ENCODE peak calls at places on chromosomes 4 and X, in four cellular contexts. W is left lung, H is cardiac muscle cell, F is HCT116. O is an unnamed sample.

GRCh38 chrX:47129879-47130358 is 14.6 kb downstream of the NDUFB11 start:
- DNase-seq in W (no peak), H (no peak), F (no peak), O (no peak)

GRCh38 chr4:149746281-149746680 is 69.4 kb downstream of the IQCM start:
- DNase-seq in W (no peak), H (no peak), F (no peak), O (no peak)

GRCh38 chrX:154490021-154490413 is 412 bp downstream of the SLC10A3 start:
- DNase-seq in W (no peak), H (no peak), F (no peak), O (no peak)

GRCh38 chrX:149497054-149497453 is 8.1 kb downstream of the IDS start:
- DNase-seq in W (no peak), H (no peak), F (no peak), O (no peak)

GRCh38 chrX:19867411-19867732 is 20.0 kb downstream of the SH3KBP1 start:
- DNase-seq in W (no peak), H (no peak), F (no peak), O (no peak)

GRCh38 chrX:70998402-70999027 is 67.6 kb upstream of the SLC7A3 start:
- DNase-seq in W (no peak), H (peak; percentile 51), F (no peak), O (peak; percentile 25)

GRCh38 chr4:83082777-83083176 is 31.8 kb downstream of the PLAC8 start:
- DNase-seq in W (no peak), H (no peak), F (no peak), O (no peak)

GRCh38 chr4:84498203-84499026 is 677 bp downstream of the NKX6-1 start:
- DNase-seq in W (no peak), H (peak; percentile 49), F (peak; percentile 8), O (peak; percentile 14)

GRCh38 chr4:95798727-95799126 is 41.2 kb upstream of the PDHA2 start:
- DNase-seq in W (no peak), H (peak; percentile 14), F (no peak), O (no peak)

GRCh38 chrX:16870861-16871584 is 861 bp upstream of the RBBP7 start:
- DNase-seq in W (peak; percentile 55), H (peak; percentile 32), F (no peak), O (no peak)

GRCh38 chr4:116839826-116840225 is 245.6 kb downstream of the TRAM1L1 start:
- DNase-seq in W (no peak), H (no peak), F (no peak), O (no peak)

GRCh38 chr4:48139688-48140087 is 5.6 kb upstream of the TXK start:
- DNase-seq in W (no peak), H (no peak), F (no peak), O (no peak)

GRCh38 chr4:36285784-36286480 is 4.5 kb downstream of the DTHD1 start:
- DNase-seq in W (no peak), H (no peak), F (peak; percentile 15), O (no peak)

GRCh38 chr4:148248824-148249223 is 193.4 kb downstream of the NR3C2 start:
- DNase-seq in W (no peak), H (no peak), F (no peak), O (no peak)

GRCh38 chrX:3820170-3820569 is 106.7 kb upstream of the PRKX start:
- DNase-seq in W (no peak), H (no peak), F (no peak), O (no peak)

GRCh38 chr4:141314627-141315026 is 93.9 kb downstream of the ZNF330 start:
- DNase-seq in W (no peak), H (no peak), F (no peak), O (no peak)

GRCh38 chr4:155099231-155099630 is 109.2 kb upstream of the NPY2R start:
- DNase-seq in W (no peak), H (no peak), F (no peak), O (no peak)

GRCh38 chr4:155478336-155478825 is 101.6 kb upstream of the MAP9 start:
- DNase-seq in W (no peak), H (no peak), F (no peak), O (no peak)

GRCh38 chr4:8244931-8245460 is 24.6 kb upstream of the HTRA3 start:
- DNase-seq in W (no peak), H (no peak), F (no peak), O (no peak)

GRCh38 chr4:99179626-99180025 is 35.5 kb upstream of the ADH4 start:
- DNase-seq in W (no peak), H (no peak), F (no peak), O (no peak)

GRCh38 chrX:40104649-40105015 is 6.9 kb upstream of the BCOR start:
- DNase-seq in W (peak; percentile 53), H (peak; percentile 68), F (no peak), O (no peak)

GRCh38 chr4:110633358-110634319 is 10.8 kb upstream of the PITX2 start:
- DNase-seq in W (no peak), H (no peak), F (no peak), O (no peak)

GRCh38 chr4:100949350-100949935 is 397.9 kb downstream of the PPP3CA start:
- DNase-seq in W (no peak), H (no peak), F (no peak), O (no peak)

GRCh38 chr4:92257931-92258857 is 45.6 kb upstream of the GRID2 start:
- DNase-seq in W (no peak), H (no peak), F (no peak), O (no peak)

GRCh38 chr4:28179126-28179525 is 1318.5 kb downstream of the STIM2 start:
- DNase-seq in W (no peak), H (no peak), F (no peak), O (no peak)

GRCh38 chr4:158122501-158122900 is 50.3 kb downstream of the GASK1B start:
- DNase-seq in W (no peak), H (no peak), F (no peak), O (no peak)

GRCh38 chrX:12894074-12894691 is 12.2 kb upstream of the TLR8 start:
- DNase-seq in W (no peak), H (peak; percentile 28), F (peak; percentile 21), O (peak; percentile 4)

DNA sequence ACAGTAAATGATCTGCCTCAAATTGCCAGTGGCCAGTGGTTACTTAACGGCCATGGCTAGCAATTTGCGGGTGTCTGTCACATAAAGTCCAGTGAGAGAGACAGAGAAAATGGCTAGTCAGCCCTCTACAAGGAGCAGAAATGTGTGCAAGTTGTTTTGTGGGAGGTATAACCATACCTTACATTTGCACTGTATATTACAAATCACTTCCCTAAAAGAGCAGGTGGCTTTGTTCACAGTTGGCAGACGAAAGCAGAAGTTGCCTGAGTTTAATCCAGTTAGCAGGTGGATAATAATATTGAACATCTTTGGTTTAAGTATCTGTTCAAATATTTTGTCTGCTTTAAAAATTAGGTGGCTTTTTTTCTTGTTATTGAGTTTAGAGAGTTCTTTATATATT is 15.6 kb downstream of the SRPX start:
- DNase-seq in W (no peak), H (no peak), F (no peak), O (no peak)
- TF ChIP-seq CTCF in W (no peak), H (no peak), F (no peak), O (no peak)

DNA sequence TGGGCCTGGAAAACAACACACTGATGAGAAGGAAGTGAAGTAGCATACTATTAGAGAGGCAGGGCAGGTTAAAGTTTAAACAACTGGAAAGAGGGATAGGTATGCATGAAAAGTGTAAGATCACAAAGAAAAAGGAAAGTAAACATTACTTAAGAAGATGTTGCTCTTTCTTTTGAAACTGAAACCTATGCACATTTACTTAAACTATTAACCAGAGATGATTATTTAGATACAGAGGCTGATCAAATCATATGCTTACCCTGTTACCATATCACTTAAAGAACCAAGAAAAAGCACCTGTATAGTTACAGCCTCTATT is 37.8 kb downstream of the NAP1L5 start:
- DNase-seq in W (no peak), H (no peak), F (no peak), O (no peak)
- H3K27ac ChIP-seq in W (no peak overlapping the region), H (no peak overlapping the region), F (no peak overlapping the region), O (peak overlapping the region; percentile 54)

GRCh38 chr4:5757091-5757490 is 46.1 kb downstream of the EVC start:
- DNase-seq in W (no peak), H (no peak), F (no peak), O (no peak)
- TF ChIP-seq CTCF in W (no peak), H (no peak), F (no peak), O (no peak)

GRCh38 chr4:673349-674091 is 556 bp downstream of the ATP5ME start:
- DNase-seq in W (peak; percentile 73), H (no peak), F (no peak), O (no peak)

GRCh38 chr4:675980-676870 is 1.9 kb downstream of the MYL5 start:
- DNase-seq in W (no peak), H (no peak), F (no peak), O (no peak)

GRCh38 chr4:676871-677235 is 2.5 kb downstream of the MYL5 start:
- DNase-seq in W (no peak), H (no peak), F (no peak), O (no peak)

GRCh38 chr4:675036-675804 is 878 bp downstream of the MYL5 start:
- DNase-seq in W (no peak), H (no peak), F (no peak), O (no peak)

DNA sequence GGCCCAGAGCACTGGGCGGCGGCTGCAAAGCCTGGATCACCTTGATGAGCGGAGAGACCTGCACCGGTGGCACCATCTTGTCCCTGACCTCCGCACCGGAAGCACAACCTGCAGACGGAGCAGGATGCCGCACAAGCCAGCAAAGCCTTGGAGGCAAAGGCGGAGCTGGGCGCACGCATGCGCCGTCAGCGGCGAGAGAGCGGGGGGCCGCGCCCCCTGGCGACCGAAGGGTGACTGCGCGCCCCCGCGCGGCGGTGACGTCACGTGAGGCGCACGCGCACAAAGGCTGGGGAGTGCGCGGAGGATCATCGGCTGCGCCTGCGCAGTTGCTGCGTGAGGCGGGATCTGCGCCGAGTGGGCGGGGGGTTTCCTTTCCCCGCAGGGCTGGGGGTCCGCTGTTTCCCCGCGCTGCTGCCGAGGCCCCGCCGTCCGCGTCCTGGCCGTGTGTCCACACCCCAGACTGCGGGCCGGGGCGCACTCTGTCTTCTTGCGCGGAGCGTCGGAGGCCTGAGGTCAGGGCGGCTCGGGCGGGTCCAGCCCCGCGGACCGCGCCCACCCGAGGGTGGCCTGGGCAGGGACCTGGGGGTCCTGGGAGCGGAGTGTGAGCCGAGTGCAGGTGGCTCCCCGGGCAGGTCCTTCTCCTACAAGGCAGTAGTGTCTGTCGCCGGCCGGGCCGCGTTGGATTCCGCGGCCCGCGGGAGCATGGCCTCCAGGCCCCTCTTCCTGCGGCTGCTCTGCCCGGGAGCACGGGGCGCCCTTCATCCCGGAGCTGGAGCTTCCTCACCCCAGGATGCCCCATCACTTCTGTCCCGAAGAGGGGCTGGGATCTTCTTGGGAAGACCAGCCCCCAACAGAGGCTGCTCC is at the start of the genes ATP5ME and MYL5:
- DNase-seq in W (peak; percentile 98), H (peak; percentile 97), F (peak; percentile 93), O (peak; percentile 99)
- H3K27ac ChIP-seq in W (peak within 1 kb of the TSS; percentile 83), H (peak within 1 kb of the TSS; percentile 89), F (peak within 1 kb of the TSS; percentile 90), O (peak within 1 kb of the TSS; percentile 83)

GRCh38 chr4:112853662-112854256 is 195.7 kb upstream of the ANK2 start:
- DNase-seq in W (no peak), H (no peak), F (no peak), O (peak; percentile 14)
- TF ChIP-seq CTCF in W (peak; percentile 23), H (peak; percentile 62), F (peak; percentile 43), O (peak; percentile 60)